ENCODE peak calls at places on chromosomes 16 and 17, in six cellular contexts. One of them, this sample, is unnamed.

GRCh38 chr17:40347319-40348135 is 17.0 kb downstream of the GJD3 start:
- DNase-seq in fibroblast of lung: no peak
- DNase-seq in OCI-LY7: peak
- DNase-seq in lower lobe of right lung: no peak
- DNase-seq in upper lobe of right lung: no peak
- DNase-seq in lung: no peak
- DNase-seq in this sample: no peak

GRCh38 chr17:17947966-17948365 is 24.2 kb downstream of the TOM1L2 start:
- DNase-seq in fibroblast of lung: no peak
- DNase-seq in OCI-LY7: no peak
- DNase-seq in upper lobe of right lung: no peak
- DNase-seq in lower lobe of right lung: no peak
- DNase-seq in lung: no peak
- DNase-seq in this sample: no peak

GRCh38 chr17:21169496-21169895 is 42.7 kb downstream of the DHRS7B start:
- DNase-seq in lower lobe of right lung: no peak
- DNase-seq in OCI-LY7: no peak
- DNase-seq in upper lobe of right lung: no peak
- DNase-seq in lung: no peak
- DNase-seq in fibroblast of lung: no peak
- DNase-seq in this sample: no peak

GRCh38 chr16:566475-567361 is at the start of gene NHLRC4:
- DNase-seq in lower lobe of right lung: peak
- DNase-seq in lung: peak
- DNase-seq in fibroblast of lung: peak
- DNase-seq in OCI-LY7: peak
- DNase-seq in upper lobe of right lung: no peak
- DNase-seq in this sample: no peak

GRCh38 chr17:7343250-7343649 is 6.9 kb downstream of the ACAP1 start:
- DNase-seq in lower lobe of right lung: no peak
- DNase-seq in OCI-LY7: no peak
- DNase-seq in fibroblast of lung: no peak
- DNase-seq in upper lobe of right lung: no peak
- DNase-seq in lung: no peak
- DNase-seq in this sample: peak

GRCh38 chr17:27491713-27492190 is 35.5 kb downstream of the KSR1 start:
- DNase-seq in upper lobe of right lung: peak
- DNase-seq in OCI-LY7: no peak
- DNase-seq in fibroblast of lung: no peak
- DNase-seq in lower lobe of right lung: no peak
- DNase-seq in lung: no peak
- DNase-seq in this sample: no peak

GRCh38 chr17:61451538-61452300 is 503 bp upstream of the TBX4 start:
- DNase-seq in lower lobe of right lung: no peak
- DNase-seq in upper lobe of right lung: no peak
- DNase-seq in OCI-LY7: no peak
- DNase-seq in fibroblast of lung: peak
- DNase-seq in lung: no peak
- DNase-seq in this sample: no peak

GRCh38 chr16:9077001-9077809 is 14.2 kb upstream of the HAPSTR1 start:
- DNase-seq in OCI-LY7: peak
- DNase-seq in lower lobe of right lung: no peak
- DNase-seq in upper lobe of right lung: no peak
- DNase-seq in fibroblast of lung: no peak
- DNase-seq in lung: no peak
- DNase-seq in this sample: no peak

GRCh38 chr16:7086842-7087616 is 245.6 kb upstream of the RBFOX1 start:
- DNase-seq in lower lobe of right lung: no peak
- DNase-seq in OCI-LY7: no peak
- DNase-seq in lung: peak
- DNase-seq in fibroblast of lung: no peak
- DNase-seq in upper lobe of right lung: no peak
- DNase-seq in this sample: no peak

GRCh38 chr17:65074778-65075250 is 18.3 kb upstream of the GNA13 start:
- DNase-seq in OCI-LY7: no peak
- DNase-seq in fibroblast of lung: peak
- DNase-seq in upper lobe of right lung: peak
- DNase-seq in lung: no peak
- DNase-seq in lower lobe of right lung: peak
- DNase-seq in this sample: no peak

GRCh38 chr17:5822281-5823060 is 238.2 kb upstream of the NLRP1 start:
- DNase-seq in upper lobe of right lung: no peak
- DNase-seq in OCI-LY7: no peak
- DNase-seq in fibroblast of lung: no peak
- DNase-seq in lower lobe of right lung: no peak
- DNase-seq in lung: peak
- DNase-seq in this sample: no peak

GRCh38 chr16:27918755-27919154 is 144.8 kb downstream of the GSG1L start:
- DNase-seq in lower lobe of right lung: no peak
- DNase-seq in fibroblast of lung: no peak
- DNase-seq in upper lobe of right lung: no peak
- DNase-seq in lung: no peak
- DNase-seq in OCI-LY7: no peak
- DNase-seq in this sample: peak

GRCh38 chr16:8989099-8989878 is 25.6 kb upstream of the USP7 start:
- DNase-seq in lower lobe of right lung: no peak
- DNase-seq in OCI-LY7: no peak
- DNase-seq in upper lobe of right lung: no peak
- DNase-seq in fibroblast of lung: no peak
- DNase-seq in lung: no peak
- DNase-seq in this sample: no peak

GRCh38 chr17:40777971-40778370 is 4.4 kb downstream of the KRT27 start:
- DNase-seq in OCI-LY7: no peak
- DNase-seq in upper lobe of right lung: no peak
- DNase-seq in lung: no peak
- DNase-seq in lower lobe of right lung: no peak
- DNase-seq in fibroblast of lung: no peak
- DNase-seq in this sample: no peak

GRCh38 chr17:40099627-40100418 is 566 bp downstream of the NR1D1 start:
- DNase-seq in OCI-LY7: no peak
- DNase-seq in fibroblast of lung: no peak
- DNase-seq in lung: no peak
- DNase-seq in lower lobe of right lung: no peak
- DNase-seq in upper lobe of right lung: no peak
- DNase-seq in this sample: no peak

GRCh38 chr17:28467456-28468025 is 5.9 kb upstream of the SLC13A2 start:
- DNase-seq in upper lobe of right lung: no peak
- DNase-seq in fibroblast of lung: peak
- DNase-seq in lower lobe of right lung: no peak
- DNase-seq in OCI-LY7: no peak
- DNase-seq in lung: no peak
- DNase-seq in this sample: no peak

GRCh38 chr16:59988591-59988990 is 1254.5 kb upstream of the GOT2 start:
- DNase-seq in lung: no peak
- DNase-seq in upper lobe of right lung: no peak
- DNase-seq in fibroblast of lung: no peak
- DNase-seq in OCI-LY7: no peak
- DNase-seq in lower lobe of right lung: no peak
- DNase-seq in this sample: no peak

GRCh38 chr17:64343833-64344637 is 46.6 kb downstream of the PECAM1 start:
- DNase-seq in lower lobe of right lung: peak
- DNase-seq in lung: peak
- DNase-seq in upper lobe of right lung: peak
- DNase-seq in OCI-LY7: no peak
- DNase-seq in fibroblast of lung: peak
- DNase-seq in this sample: peak

DNA sequence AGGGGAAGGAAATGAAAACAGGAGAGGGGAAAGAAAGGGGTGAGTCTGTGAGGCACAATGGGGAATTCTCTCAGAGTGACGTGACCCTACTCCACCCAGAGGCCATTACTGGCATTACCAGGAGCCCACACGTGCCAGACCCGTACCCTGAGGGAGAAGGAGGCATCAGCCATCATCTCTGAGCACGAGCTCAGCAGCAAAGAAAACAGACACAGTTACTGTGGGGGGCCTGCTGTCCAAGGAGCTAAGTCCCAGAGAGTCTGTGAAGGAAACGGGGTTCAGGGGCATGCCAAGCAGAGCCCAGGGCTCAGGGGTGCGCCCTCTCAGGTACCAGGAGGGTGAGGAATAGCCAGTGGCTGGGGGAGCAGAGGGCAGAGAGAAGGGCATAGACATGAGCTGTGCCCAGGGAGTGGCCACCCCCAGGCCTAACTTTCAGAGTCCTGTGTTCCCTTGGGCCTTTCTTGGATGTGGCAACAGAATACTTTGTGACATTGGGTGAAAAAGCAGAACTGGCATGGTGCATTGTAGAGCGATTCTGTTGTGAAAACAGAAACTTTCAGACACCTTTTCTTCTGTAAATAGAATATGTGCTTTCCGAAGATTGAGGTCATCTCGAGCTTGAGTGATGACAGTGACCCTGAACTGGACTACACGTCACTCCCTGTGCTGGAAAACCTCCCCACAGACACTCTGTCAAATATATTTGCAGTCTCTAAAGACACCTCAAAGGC is 11.3 kb downstream of the TAF1C start:
- DNase-seq in lung: peak
- DNase-seq in lower lobe of right lung: peak
- DNase-seq in OCI-LY7: peak
- DNase-seq in upper lobe of right lung: no peak
- DNase-seq in fibroblast of lung: peak
- DNase-seq in this sample: no peak
- H3K27ac ChIP-seq in lung: no peak
- H3K27ac ChIP-seq in lower lobe of right lung: peak
- H3K27ac ChIP-seq in OCI-LY7: no peak
- H3K27ac ChIP-seq in upper lobe of right lung: peak
- H3K27ac ChIP-seq in fibroblast of lung: no peak
- H3K27ac ChIP-seq in this sample: no peak

GRCh38 chr16:57528499-57529323 is 7.7 kb downstream of the CCDC102A start:
- DNase-seq in OCI-LY7: no peak
- DNase-seq in fibroblast of lung: no peak
- DNase-seq in upper lobe of right lung: peak
- DNase-seq in lung: no peak
- DNase-seq in lower lobe of right lung: peak
- DNase-seq in this sample: no peak
- H3K27ac ChIP-seq in OCI-LY7: no peak
- H3K27ac ChIP-seq in fibroblast of lung: no peak
- H3K27ac ChIP-seq in upper lobe of right lung: no peak
- H3K27ac ChIP-seq in lung: no peak
- H3K27ac ChIP-seq in lower lobe of right lung: no peak
- H3K27ac ChIP-seq in this sample: no peak

GRCh38 chr17:19389386-19389785 is 2.4 kb upstream of the MFAP4 start:
- DNase-seq in lower lobe of right lung: no peak
- DNase-seq in lung: no peak
- DNase-seq in upper lobe of right lung: no peak
- DNase-seq in OCI-LY7: no peak
- DNase-seq in fibroblast of lung: no peak
- DNase-seq in this sample: no peak

GRCh38 chr17:19387921-19388521 is 1.0 kb upstream of the MFAP4 start:
- DNase-seq in OCI-LY7: no peak
- DNase-seq in upper lobe of right lung: no peak
- DNase-seq in fibroblast of lung: peak
- DNase-seq in lower lobe of right lung: no peak
- DNase-seq in lung: no peak
- DNase-seq in this sample: peak

GRCh38 chr17:19390951-19391350 is 4.0 kb upstream of the MFAP4 start:
- DNase-seq in fibroblast of lung: no peak
- DNase-seq in lung: no peak
- DNase-seq in OCI-LY7: no peak
- DNase-seq in upper lobe of right lung: no peak
- DNase-seq in lower lobe of right lung: no peak
- DNase-seq in this sample: no peak

GRCh38 chr17:19386974-19387920 is at the start of gene MFAP4:
- DNase-seq in upper lobe of right lung: no peak
- DNase-seq in lung: no peak
- DNase-seq in lower lobe of right lung: no peak
- DNase-seq in fibroblast of lung: peak
- DNase-seq in OCI-LY7: no peak
- DNase-seq in this sample: peak

DNA sequence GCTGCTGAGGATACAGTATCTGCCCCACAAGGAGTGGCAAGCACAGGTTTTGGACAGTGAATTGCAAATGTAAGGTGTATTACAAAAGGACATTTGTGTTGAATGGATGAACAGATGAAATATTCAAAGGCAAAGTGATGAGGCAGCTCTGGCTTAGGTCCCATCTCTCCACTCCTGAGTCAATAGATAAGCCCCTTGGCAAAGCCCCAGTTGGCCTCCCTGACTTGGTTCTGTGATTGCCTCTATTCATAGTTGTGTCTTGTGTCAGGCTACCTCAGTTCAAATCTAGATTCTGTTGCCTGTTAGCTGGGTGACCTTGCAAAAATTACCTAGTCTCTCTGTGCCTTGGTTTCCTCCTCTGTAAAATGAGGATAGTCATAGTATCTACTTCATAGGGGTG is 1.8 kb upstream of the MFAP4 start:
- DNase-seq in upper lobe of right lung: no peak
- DNase-seq in fibroblast of lung: no peak
- DNase-seq in lower lobe of right lung: no peak
- DNase-seq in lung: no peak
- DNase-seq in OCI-LY7: no peak
- DNase-seq in this sample: peak
- H3K27ac ChIP-seq in upper lobe of right lung: peak
- H3K27ac ChIP-seq in fibroblast of lung: no peak
- H3K27ac ChIP-seq in lower lobe of right lung: peak
- H3K27ac ChIP-seq in lung: no peak
- H3K27ac ChIP-seq in OCI-LY7: no peak
- H3K27ac ChIP-seq in this sample: peak

DNA sequence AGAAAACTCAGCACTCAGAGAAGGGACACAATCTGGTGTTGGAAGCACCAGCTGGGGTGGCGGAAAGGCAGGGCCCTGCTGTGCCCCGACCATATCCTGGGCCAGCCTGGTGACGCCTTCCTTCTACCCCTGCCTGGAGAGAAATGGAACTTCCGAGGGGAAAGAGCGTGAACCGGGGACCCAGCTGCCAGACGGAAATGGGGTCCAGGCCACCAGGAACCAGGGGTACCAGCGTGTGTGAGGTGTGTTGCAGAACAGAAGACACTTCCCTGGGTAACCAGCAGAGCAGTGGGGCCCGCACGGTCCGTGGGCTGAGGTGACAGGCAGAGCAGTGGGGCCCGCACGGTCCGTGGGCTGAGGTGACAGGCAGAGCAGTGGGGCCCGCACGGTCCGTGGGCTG is 6.8 kb downstream of the RAB40B start:
- DNase-seq in lower lobe of right lung: no peak
- DNase-seq in upper lobe of right lung: no peak
- DNase-seq in fibroblast of lung: no peak
- DNase-seq in lung: no peak
- DNase-seq in OCI-LY7: no peak
- DNase-seq in this sample: no peak
- H3K27ac ChIP-seq in lower lobe of right lung: no peak
- H3K27ac ChIP-seq in upper lobe of right lung: no peak
- H3K27ac ChIP-seq in fibroblast of lung: no peak
- H3K27ac ChIP-seq in lung: no peak
- H3K27ac ChIP-seq in OCI-LY7: no peak
- H3K27ac ChIP-seq in this sample: no peak

DNA sequence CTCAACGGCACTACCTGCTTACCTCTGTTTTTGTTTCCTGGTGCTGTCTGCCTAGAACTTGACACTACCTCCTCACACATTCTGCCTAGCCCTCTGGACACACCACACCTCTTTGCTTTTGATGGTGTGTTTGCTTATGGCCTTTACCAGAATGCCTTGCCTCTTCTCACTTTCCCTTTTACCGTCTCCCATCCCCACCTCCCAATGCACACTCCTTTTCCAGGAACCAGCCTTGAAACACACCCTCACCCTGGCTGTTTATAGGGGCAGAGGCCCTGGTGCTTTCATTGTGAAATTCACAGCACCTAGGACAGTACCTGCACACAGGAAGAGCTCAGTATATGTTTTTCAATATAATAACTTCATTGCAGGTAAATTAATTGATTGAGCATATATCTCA is 56.2 kb downstream of the MAP2K6 start:
- DNase-seq in lung: no peak
- DNase-seq in fibroblast of lung: no peak
- DNase-seq in lower lobe of right lung: no peak
- DNase-seq in upper lobe of right lung: no peak
- DNase-seq in OCI-LY7: no peak
- DNase-seq in this sample: no peak
- H3K27ac ChIP-seq in lung: no peak
- H3K27ac ChIP-seq in fibroblast of lung: no peak
- H3K27ac ChIP-seq in lower lobe of right lung: no peak
- H3K27ac ChIP-seq in upper lobe of right lung: no peak
- H3K27ac ChIP-seq in OCI-LY7: no peak
- H3K27ac ChIP-seq in this sample: no peak

This sample was measured in aorta.